ENCODE peak calls at places on chromosomes 3 and 15, in four cellular contexts. I is CD8-positive, alpha-beta memory T cell; K is CD4-positive, CD25-positive, alpha-beta regulatory T cell; F is naive thymus-derived CD4-positive, alpha-beta T cell. B is an unnamed sample. For H3K27me3 and H3K36me3, the result is how much of the 10 kb centered on the place peaks cover.

GRCh38 chr3:52361893-52362292 is 45.8 kb downstream of the DNAH1 start:
- DNase-seq in K (no peak), F (no peak), I (no peak), B (no peak)

GRCh38 chr3:32743934-32744333 is 58.9 kb downstream of the CNOT10 start:
- DNase-seq in I (no peak), F (no peak), K (no peak), B (no peak)

GRCh38 chr15:48984811-48985352 is 21.2 kb upstream of the SHC4 start:
- DNase-seq in K (no peak), I (no peak), F (no peak), B (no peak)

GRCh38 chr3:64399205-64399800 is 174.0 kb upstream of the PRICKLE2 start:
- DNase-seq in F (no peak), I (no peak), K (no peak), B (no peak)

GRCh38 chr3:123102249-123102648 is 35.4 kb downstream of the PDIA5 start:
- DNase-seq in K (no peak), F (no peak), I (no peak), B (no peak)

GRCh38 chr3:46867550-46867898 is 4.3 kb upstream of the MYL3 start:
- DNase-seq in K (no peak), F (no peak), I (no peak), B (no peak)

GRCh38 chr3:58562498-58562897 is 14.7 kb downstream of the FAM107A start:
- DNase-seq in I (no peak), K (no peak), F (no peak), B (no peak)

GRCh38 chr3:143794793-143795462 is 53.3 kb downstream of the SLC9A9 start:
- DNase-seq in I (no peak), K (no peak), F (no peak), B (no peak)

GRCh38 chr3:100032262-100032661 is 82.0 kb downstream of the FILIP1L start:
- DNase-seq in F (no peak), I (no peak), K (no peak), B (no peak)

GRCh38 chr3:140467104-140467577 is 210.7 kb upstream of the TRIM42 start:
- DNase-seq in I (no peak), K (no peak), F (no peak), B (no peak)

GRCh38 chr3:24493951-24494615 is 567 bp downstream of the THRB start:
- DNase-seq in I (no peak), K (no peak), F (no peak), B (no peak)

GRCh38 chr3:177211503-177212277 is 14.4 kb upstream of the TBL1XR1 start:
- DNase-seq in F (no peak), I (no peak), K (no peak), B (no peak)

GRCh38 chr3:46314517-46314916 is 39.4 kb upstream of the CCR2 start:
- DNase-seq in K (no peak), F (no peak), I (no peak), B (peak)

GRCh38 chr15:91807122-91807521 is 46.4 kb upstream of the SLCO3A1 start:
- DNase-seq in F (no peak), K (no peak), I (no peak), B (no peak)

GRCh38 chr3:134365766-134366065 is 8.5 kb downstream of the AMOTL2 start:
- DNase-seq in K (no peak), I (no peak), F (no peak), B (no peak)

GRCh38 chr3:14344351-14344750 is 58.1 kb upstream of the SLC6A6 start:
- DNase-seq in K (no peak), I (no peak), F (no peak), B (no peak)
- H3K4me3 ChIP-seq in K (no peak), I (no peak), F (no peak), B (no peak)

GRCh38 chr15:73756390-73756789 is 3.2 kb upstream of the INSYN1 start:
- DNase-seq in I (no peak), F (no peak), K (no peak), B (no peak)

GRCh38 chr15:73755481-73755880 is 2.3 kb upstream of the INSYN1 start:
- DNase-seq in I (no peak), F (no peak), K (no peak), B (no peak)

GRCh38 chr15:73755946-73756345 is 2.8 kb upstream of the INSYN1 start:
- DNase-seq in K (no peak), I (no peak), F (no peak), B (no peak)

GRCh38 chr15:73757571-73757970 is 4.4 kb upstream of the INSYN1 start:
- DNase-seq in I (no peak), K (no peak), F (no peak), B (no peak)

DNA sequence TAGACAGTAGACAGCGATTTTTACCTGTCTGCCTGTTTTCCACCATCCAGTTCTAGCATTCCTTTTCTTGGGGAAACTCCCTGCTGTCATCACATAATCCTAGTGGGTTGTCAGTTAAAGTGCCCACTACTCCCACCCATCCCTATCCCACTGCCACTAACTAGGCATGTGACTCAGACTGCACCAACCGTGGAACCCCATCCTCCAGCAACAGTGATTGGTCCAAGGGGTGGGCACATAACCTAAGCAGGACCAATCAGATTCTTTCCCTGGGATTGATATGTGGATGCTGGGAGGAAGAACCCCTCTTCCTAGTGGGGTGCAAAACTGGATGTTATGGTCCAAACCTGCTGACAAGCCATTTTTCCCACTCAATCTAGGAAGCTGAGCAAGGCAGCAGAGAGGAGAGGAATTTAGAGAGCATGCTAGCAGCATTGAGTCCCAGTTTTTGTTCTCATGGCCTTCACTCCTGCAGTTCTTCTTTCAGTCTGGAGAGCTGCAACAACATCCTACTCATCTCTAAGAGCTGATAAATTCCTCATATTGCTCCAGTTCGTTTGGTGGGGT is 3.9 kb upstream of the INSYN1 start:
- DNase-seq in I (no peak), K (no peak), F (no peak), B (no peak)
- H3K27me3 ChIP-seq in I (under half), K (under half), F (under half), B (under half)

GRCh38 chr3:50112462-50112861 is 23.7 kb downstream of the RBM5 start:
- DNase-seq in K (no peak), F (no peak), I (no peak), B (no peak)
- H3K36me3 ChIP-seq in K (half or more), F (half or more), I (half or more), B (half or more)

GRCh38 chr3:56042326-56042951 is 425.8 kb downstream of the ERC2 start:
- DNase-seq in K (no peak), F (no peak), I (no peak), B (no peak)
- H3K4me3 ChIP-seq in K (no peak), F (no peak), I (no peak), B (no peak)

GRCh38 chr3:147387550-147388394 is 18.6 kb downstream of the ZIC4 start:
- DNase-seq in F (no peak), K (no peak), I (no peak), B (no peak)

GRCh38 chr3:147390589-147391569 is 15.5 kb downstream of the ZIC4 start:
- DNase-seq in F (no peak), I (no peak), K (no peak), B (no peak)

GRCh38 chr3:147391726-147392082 is 14.6 kb downstream of the ZIC4 start:
- DNase-seq in I (no peak), F (no peak), K (no peak), B (no peak)

GRCh38 chr3:147389265-147390175 is 16.8 kb downstream of the ZIC4 start:
- DNase-seq in K (no peak), I (no peak), F (no peak), B (no peak)

DNA sequence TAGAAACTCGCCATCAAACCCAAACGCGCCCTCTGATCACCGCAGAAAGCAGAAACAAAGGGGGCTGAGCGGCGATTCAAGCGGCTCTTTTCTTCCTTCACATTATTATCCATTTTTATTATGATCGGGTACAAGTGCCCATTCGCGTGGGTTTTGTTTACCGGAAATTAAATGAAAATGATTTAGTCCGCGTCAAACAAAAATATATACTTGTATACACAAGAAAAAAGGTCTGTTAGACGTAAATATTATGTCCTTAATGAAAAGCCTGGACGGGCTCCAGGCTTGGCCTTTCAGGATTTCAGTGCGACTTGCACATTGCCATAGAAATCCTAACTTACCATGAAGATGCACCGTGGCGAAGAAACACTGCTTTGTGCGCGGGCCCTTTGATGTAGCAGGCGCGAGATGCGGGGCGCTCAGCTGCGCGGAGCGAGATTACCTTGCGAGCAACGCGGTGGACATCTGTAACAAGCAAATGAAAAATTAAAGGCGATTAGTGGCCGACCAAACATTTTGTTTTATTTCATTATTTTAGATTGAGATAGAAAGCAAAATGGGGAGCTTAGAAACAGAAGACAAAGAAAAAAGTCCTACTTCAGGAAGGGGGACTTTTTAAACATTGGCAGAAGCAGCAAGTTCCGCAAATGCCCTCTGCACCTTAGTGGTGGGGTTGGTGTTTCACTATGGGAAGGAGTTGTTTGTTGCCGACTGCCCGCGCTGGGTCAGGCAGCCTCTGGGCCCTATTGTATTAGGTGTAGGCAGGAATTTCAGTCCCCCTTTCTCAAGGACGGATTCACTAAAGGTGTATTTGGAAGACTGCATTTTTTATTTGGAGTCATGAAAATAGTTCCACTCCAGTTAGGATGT is 17.7 kb downstream of the ZIC4 start:
- DNase-seq in F (no peak), I (no peak), K (no peak), B (no peak)
- H3K27me3 ChIP-seq in F (under half), I (under half), K (under half), B (under half)

GRCh38 chr3:88093266-88093665 is 34.2 kb downstream of the ZNF654 start:
- DNase-seq in K (no peak), I (no peak), F (no peak), B (no peak)

GRCh38 chr3:88092270-88092669 is 33.2 kb downstream of the ZNF654 start:
- DNase-seq in I (no peak), F (no peak), K (no peak), B (no peak)

DNA sequence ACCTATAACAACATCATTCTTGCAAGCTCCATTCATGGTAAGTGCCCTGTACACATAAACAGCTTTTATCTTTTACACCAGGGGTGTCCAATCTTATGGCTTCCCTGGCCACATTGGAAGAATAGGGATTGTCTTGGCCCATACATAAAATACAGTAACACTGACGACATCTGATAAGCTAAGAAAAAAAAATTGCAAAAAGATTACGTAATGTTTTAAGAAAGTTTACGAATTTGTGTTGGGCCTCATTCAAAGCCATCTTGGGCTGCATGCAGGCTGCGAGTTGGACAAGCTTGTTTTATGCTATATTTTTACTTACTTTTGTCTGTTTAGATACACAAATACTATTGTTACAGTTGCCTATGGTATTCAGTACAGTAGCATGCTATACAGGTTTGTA is 31.6 kb downstream of the ZNF654 start:
- DNase-seq in I (no peak), F (no peak), K (no peak), B (no peak)
- H3K36me3 ChIP-seq in I (under half), F (under half), K (under half), B (under half)